ENCODE peak calls at places on chromosomes 12 and 14, in seven cellular contexts. L is effector CD4-positive, alpha-beta T cell; T is NCI-H446 treated with DMSO at 0.1 percent for 48 hours; F is tibial nerve; C is naive thymus-derived CD8-positive, alpha-beta T cell; O is RPMI7951; W is activated gamma-delta T cell treated with Interleukin-2 at 50 U/mL for 16 hours. R is an unnamed sample.

GRCh38 chr14:24274101-24274543 is 2.7 kb upstream of the RABGGTA start:
- DNase-seq in W (no peak), L (peak), T (no peak), F (no peak), C (peak), O (no peak), R (no peak)

GRCh38 chr12:2354151-2354991 is 301.6 kb downstream of the CACNA1C start:
- DNase-seq in F (no peak), C (no peak), O (no peak), T (no peak), W (no peak), L (no peak), R (peak)

GRCh38 chr12:2976581-2976996 is 17.4 kb downstream of the TEAD4 start:
- DNase-seq in L (no peak), W (no peak), C (no peak), O (no peak), T (no peak), F (no peak), R (no peak)

GRCh38 chr12:130705174-130705880 is 10.8 kb downstream of the RIMBP2 start:
- DNase-seq in O (no peak), C (no peak), T (no peak), W (no peak), L (no peak), F (no peak), R (no peak)

GRCh38 chr12:22340143-22340542 is 5.6 kb upstream of the ST8SIA1 start:
- DNase-seq in O (no peak), F (no peak), L (no peak), C (no peak), T (no peak), W (no peak), R (peak)

GRCh38 chr14:53491256-53491905 is 338.3 kb upstream of the DDHD1 start:
- DNase-seq in O (no peak), T (no peak), L (no peak), F (no peak), C (no peak), W (no peak), R (no peak)

GRCh38 chr14:74988131-74988530 is 14.6 kb upstream of the EIF2B2 start:
- DNase-seq in T (no peak), L (no peak), W (no peak), O (peak), F (no peak), C (no peak), R (no peak)

GRCh38 chr14:101358726-101359125 is 202.6 kb upstream of the DIO3 start:
- DNase-seq in L (no peak), O (no peak), C (no peak), F (no peak), W (no peak), T (no peak), R (no peak)

GRCh38 chr14:23561873-23562821 is 5.4 kb downstream of the AP1G2 start:
- DNase-seq in F (no peak), T (no peak), W (no peak), C (no peak), L (no peak), O (peak), R (no peak)

GRCh38 chr12:97713217-97713616 is 250.6 kb downstream of the RMST start:
- DNase-seq in C (no peak), W (no peak), F (no peak), O (no peak), L (no peak), T (no peak), R (no peak)

GRCh38 chr12:57890191-57891120 is 43.9 kb upstream of the CTDSP2 start:
- DNase-seq in O (no peak), W (no peak), L (no peak), T (no peak), F (no peak), C (no peak), R (no peak)

GRCh38 chr12:66388512-66388911 is 86.2 kb downstream of the HELB start:
- DNase-seq in F (no peak), C (no peak), L (no peak), T (no peak), O (no peak), W (no peak), R (no peak)